ENCODE peak calls at places on chromosomes 3 and 15, in seven cellular contexts. K, R, V, Q, Z, C and I are unnamed samples.

GRCh38 chr3:66618066-66618465 is 117.2 kb upstream of the LRIG1 start:
- DNase-seq in K (peak), R (no peak), V (no peak), Q (no peak), Z (no peak), C (no peak), I (no peak)

GRCh38 chr15:66702035-66702769 is at the start of gene SMAD6:
- DNase-seq in K (peak), R (peak), V (peak), Q (peak), Z (peak), C (peak), I (peak)

GRCh38 chr3:22117091-22117490 is 366.1 kb upstream of the ZNF385D start:
- DNase-seq in K (no peak), R (no peak), V (no peak), Q (no peak), Z (no peak), C (no peak), I (peak)

GRCh38 chr15:76584868-76585572 is 248.4 kb downstream of the ISL2 start:
- DNase-seq in K (no peak), R (no peak), V (no peak), Q (no peak), Z (no peak), C (no peak), I (no peak)

GRCh38 chr3:170081079-170081741 is 43.4 kb downstream of the GPR160 start:
- DNase-seq in K (peak), R (no peak), V (no peak), Q (no peak), Z (no peak), C (no peak), I (peak)

GRCh38 chr15:43230640-43231115 is 9.9 kb upstream of the EPB42 start:
- DNase-seq in K (no peak), R (no peak), V (no peak), Q (no peak), Z (no peak), C (no peak), I (peak)

GRCh38 chr3:27319847-27320526 is 49.2 kb downstream of the NEK10 start:
- DNase-seq in K (no peak), R (peak), V (no peak), Q (no peak), Z (no peak), C (no peak), I (peak)

GRCh38 chr3:78314327-78314726 is 1274.4 kb downstream of the ROBO2 start:
- DNase-seq in K (no peak), R (no peak), V (no peak), Q (no peak), Z (no peak), C (no peak), I (no peak)

GRCh38 chr3:13119471-13120220 is 46.4 kb upstream of the IQSEC1 start:
- DNase-seq in K (no peak), R (no peak), V (no peak), Q (no peak), Z (no peak), C (no peak), I (no peak)

GRCh38 chr3:184337315-184337714 is at the start of gene FAM131A:
- DNase-seq in K (peak), R (peak), V (no peak), Q (no peak), Z (no peak), C (no peak), I (peak)

GRCh38 chr3:133547432-133548041 is 25.9 kb upstream of the CDV3 start:
- DNase-seq in K (peak), R (peak), V (no peak), Q (no peak), Z (no peak), C (no peak), I (peak)

GRCh38 chr3:8759038-8759755 is 10.2 kb downstream of the OXTR start:
- DNase-seq in K (no peak), R (no peak), V (no peak), Q (no peak), Z (no peak), C (no peak), I (no peak)

GRCh38 chr15:34085746-34086145 is 15.9 kb downstream of the EMC7 start:
- DNase-seq in K (peak), R (no peak), V (no peak), Q (no peak), Z (no peak), C (no peak), I (no peak)

GRCh38 chr3:31014317-31015040 is 120.0 kb upstream of the GADL1 start:
- DNase-seq in K (peak), R (no peak), V (no peak), Q (no peak), Z (no peak), C (peak), I (peak)

GRCh38 chr3:151933224-151933858 is 59.9 kb downstream of the SUCNR1 start:
- DNase-seq in K (no peak), R (no peak), V (no peak), Q (no peak), Z (no peak), C (peak), I (peak)

GRCh38 chr3:17233398-17233800 is 348.6 kb downstream of the PLCL2 start:
- DNase-seq in K (peak), R (no peak), V (no peak), Q (no peak), Z (peak), C (peak), I (peak)

GRCh38 chr3:32140943-32141342 is 34.5 kb downstream of the GPD1L start:
- DNase-seq in K (peak), R (no peak), V (no peak), Q (no peak), Z (no peak), C (no peak), I (peak)

GRCh38 chr3:183114779-183115178 is 15.5 kb upstream of the MCCC1 start:
- DNase-seq in K (no peak), R (no peak), V (no peak), Q (no peak), Z (no peak), C (no peak), I (no peak)

GRCh38 chr3:177615015-177615414 is 417.7 kb upstream of the TBL1XR1 start:
- DNase-seq in K (peak), R (peak), V (peak), Q (no peak), Z (no peak), C (peak), I (peak)

GRCh38 chr3:62325896-62326295 is 47.5 kb downstream of the FEZF2 start:
- DNase-seq in K (no peak), R (no peak), V (no peak), Q (no peak), Z (no peak), C (peak), I (no peak)

DNA sequence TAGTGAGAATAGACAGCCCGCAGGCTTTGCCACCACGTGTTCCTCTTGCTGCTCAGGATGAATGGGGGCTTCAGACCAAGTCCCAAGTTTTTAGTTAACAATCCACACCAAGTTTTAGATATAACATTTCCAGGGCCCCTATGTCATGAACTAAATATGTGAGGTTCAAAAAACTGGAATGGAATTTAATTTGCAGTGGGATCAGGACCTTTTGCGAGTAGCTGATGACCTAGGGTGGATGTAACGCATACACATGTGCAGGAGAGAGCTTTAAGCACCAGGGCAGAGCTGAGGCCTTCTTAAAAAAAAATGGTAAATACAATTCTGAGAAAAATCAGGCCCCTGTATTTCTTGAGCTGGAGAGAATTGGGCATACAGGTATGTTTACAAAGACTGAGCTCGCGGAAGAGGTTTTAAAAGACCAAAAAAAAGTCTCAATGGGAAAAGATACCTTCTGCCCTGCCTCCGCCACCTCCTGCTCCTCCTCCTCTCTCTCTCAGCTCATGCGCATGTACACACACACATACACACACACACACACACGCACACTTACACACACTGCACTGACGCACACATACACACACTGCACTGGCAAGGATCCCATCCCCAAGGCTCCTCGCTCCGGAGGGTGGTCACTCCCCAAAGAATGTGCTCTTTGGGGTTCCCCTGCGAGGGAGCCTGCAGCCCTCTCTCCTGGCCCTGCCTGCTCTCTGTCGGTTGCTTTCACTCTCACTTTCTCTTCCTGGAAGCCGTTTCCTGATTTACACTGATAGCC is 48.2 kb upstream of the IGF1R start:
- DNase-seq in K (peak), R (peak), V (no peak), Q (peak), Z (peak), C (no peak), I (peak)
- H3K4me3 ChIP-seq in K (peak), R (peak), V (peak), Q (peak), Z (peak), C (peak), I (peak)

DNA sequence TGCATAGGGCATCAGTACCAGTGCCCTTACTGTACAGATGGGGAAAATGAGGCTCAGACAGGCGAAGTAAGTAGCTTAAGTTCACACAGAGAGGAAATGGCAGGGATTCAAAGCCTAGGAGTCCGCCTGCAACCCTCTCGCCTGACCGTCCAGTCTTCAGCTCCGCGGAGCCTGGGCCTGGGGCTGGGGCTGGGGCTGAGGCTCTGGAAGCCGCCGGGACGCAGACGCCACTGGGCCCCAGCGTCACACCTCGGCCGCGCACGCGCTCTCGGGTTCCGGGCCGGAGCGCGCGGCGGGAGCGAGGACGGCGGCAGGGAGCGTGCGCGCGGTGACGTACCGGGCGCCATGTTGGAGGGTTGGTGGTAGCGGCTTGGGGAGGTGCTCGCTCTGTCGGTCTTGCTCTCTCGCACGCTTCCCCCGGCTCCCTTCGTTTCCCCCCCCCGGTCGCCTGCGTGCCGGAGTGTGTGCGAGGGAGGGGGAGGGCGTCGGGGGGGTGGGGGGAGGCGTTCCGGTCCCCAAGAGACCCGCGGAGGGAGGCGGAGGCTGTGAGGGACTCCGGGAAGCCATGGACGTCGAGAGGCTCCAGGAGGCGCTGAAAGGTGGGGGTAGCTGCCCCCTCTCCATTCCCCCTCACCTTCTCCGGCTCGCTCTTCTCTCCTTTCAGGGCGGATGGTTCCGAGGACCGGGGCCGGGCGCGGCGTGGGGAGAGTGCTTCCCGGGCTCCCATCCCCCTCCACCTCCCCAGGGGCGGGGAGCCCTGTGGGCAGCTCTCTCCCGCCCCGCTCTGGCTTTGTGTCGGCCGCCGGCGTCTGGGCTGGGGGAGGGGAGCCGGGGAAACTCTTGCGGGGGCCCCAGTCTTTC is at the start of gene PPP4R2:
- DNase-seq in K (peak), R (peak), V (peak), Q (peak), Z (peak), C (peak), I (peak)
- TF ChIP-seq CTCF in K (no peak), R (no peak), V (no peak), Q (no peak), Z (no peak), C (no peak), I (no peak)

GRCh38 chr3:105513886-105514285 is 147.2 kb downstream of the ALCAM start:
- DNase-seq in K (no peak), R (no peak), V (no peak), Q (no peak), Z (no peak), C (peak), I (peak)
- H3K4me3 ChIP-seq in K (no peak), R (no peak), V (no peak), Q (no peak), Z (no peak), C (no peak), I (no peak)

GRCh38 chr15:86915811-86916331 is 836.2 kb downstream of the AGBL1 start:
- DNase-seq in K (peak), R (peak), V (no peak), Q (no peak), Z (peak), C (peak), I (peak)
- TF ChIP-seq CTCF in K (peak), R (no peak), V (peak), Q (peak), Z (peak), C (peak), I (peak)

GRCh38 chr3:14429237-14429636 is 26.8 kb downstream of the SLC6A6 start:
- DNase-seq in K (peak), R (no peak), V (no peak), Q (no peak), Z (no peak), C (no peak), I (no peak)
- H3K4me3 ChIP-seq in K (no peak), R (no peak), V (no peak), Q (no peak), Z (no peak), C (no peak), I (no peak)

DNA sequence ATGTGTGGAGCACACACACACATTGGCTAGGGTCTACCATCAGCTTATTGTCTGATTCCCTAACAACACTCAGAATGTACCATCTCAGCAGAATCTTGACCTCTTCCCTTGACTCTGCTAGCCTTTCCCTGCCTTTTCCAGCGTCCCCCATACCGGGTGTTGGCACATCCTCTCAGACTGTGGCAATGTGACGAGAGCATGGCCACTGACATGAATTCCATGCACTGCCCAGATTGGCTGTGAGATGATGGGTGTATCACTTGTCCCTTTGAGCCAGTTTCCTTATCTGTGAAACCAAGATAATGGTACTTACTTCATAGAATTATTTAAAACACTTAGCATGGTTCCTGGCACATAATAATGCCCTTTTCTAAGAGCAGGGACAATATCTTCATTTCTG is 60.3 kb upstream of the EIF1B start:
- DNase-seq in K (no peak), R (no peak), V (no peak), Q (no peak), Z (no peak), C (no peak), I (no peak)
- TF ChIP-seq CTCF in K (no peak), R (no peak), V (no peak), Q (no peak), Z (no peak), C (no peak), I (no peak)

DNA sequence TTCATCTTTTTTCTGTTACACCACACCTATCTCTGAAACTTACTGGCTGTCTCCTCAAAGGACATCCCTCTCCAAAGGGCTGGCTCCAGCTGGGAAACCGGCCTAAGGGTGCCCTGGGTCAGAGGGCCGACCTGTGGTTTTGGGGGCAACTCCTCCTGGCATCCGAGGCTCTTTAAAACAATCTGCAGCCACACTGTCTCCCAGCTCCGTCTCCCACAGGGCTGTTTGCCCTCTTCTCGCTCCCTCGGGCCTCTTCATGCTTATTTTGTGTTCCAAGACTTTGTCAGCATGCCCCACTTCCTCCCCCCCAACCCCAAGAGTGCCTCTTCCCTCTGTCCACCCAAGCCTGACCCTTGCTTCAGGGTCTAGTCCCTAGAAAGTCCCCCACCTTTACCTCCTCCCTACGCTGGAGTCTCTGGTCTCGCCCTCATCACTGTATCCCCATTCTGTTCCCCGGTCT is 1.3 kb upstream of the CSK start:
- DNase-seq in K (no peak), R (no peak), V (no peak), Q (no peak), Z (no peak), C (no peak), I (no peak)
- H3K4me3 ChIP-seq in K (no peak), R (no peak), V (no peak), Q (peak), Z (peak), C (no peak), I (no peak)

GRCh38 chr15:50137893-50138292 is 18.9 kb upstream of the ATP8B4 start:
- DNase-seq in K (peak), R (no peak), V (no peak), Q (no peak), Z (no peak), C (no peak), I (no peak)
- TF ChIP-seq CTCF in K (peak), R (no peak), V (no peak), Q (no peak), Z (no peak), C (no peak), I (peak)